ENCODE peak calls at places on chromosomes 13 and 19, in eight cellular contexts. V is aorta, Z is SK-N-MC, R is testis, F is breast epithelium, Y is A673, B is cardiac fibroblast, X is epithelial cell of proximal tubule. A is an unnamed sample.

GRCh38 chr19:16614941-16615340 is 13.1 kb downstream of the MED26 start:
- DNase-seq in V (no peak), Z (no peak), R (no peak), F (no peak), Y (no peak), B (no peak), X (no peak), A (no peak)

GRCh38 chr13:44050450-44051063 is 170.9 kb downstream of the LACC1 start:
- DNase-seq in V (no peak), Z (no peak), R (no peak), F (no peak), Y (peak), B (peak), X (no peak), A (no peak)

GRCh38 chr13:112917731-112918130 is 51.3 kb upstream of the MCF2L start:
- DNase-seq in V (no peak), Z (no peak), R (no peak), F (no peak), Y (no peak), B (no peak), X (no peak), A (no peak)

GRCh38 chr13:32284927-32285632 is 30.1 kb downstream of the ZAR1L start:
- DNase-seq in V (no peak), Z (peak), R (peak), F (peak), Y (peak), B (peak), X (peak), A (peak)

GRCh38 chr19:48804496-48804895 is 6.3 kb downstream of the BCAT2 start:
- DNase-seq in V (no peak), Z (no peak), R (no peak), F (no peak), Y (no peak), B (no peak), X (no peak), A (no peak)

GRCh38 chr19:51086153-51086850 is 3.6 kb upstream of the KLK14 start:
- DNase-seq in V (peak), Z (no peak), R (no peak), F (no peak), Y (no peak), B (no peak), X (no peak), A (no peak)

GRCh38 chr13:42815686-42816085 is 34.3 kb downstream of the FAM216B start:
- DNase-seq in V (no peak), Z (no peak), R (no peak), F (no peak), Y (no peak), B (peak), X (no peak), A (no peak)

GRCh38 chr19:54114340-54114826 is 1.1 kb downstream of the TFPT start:
- DNase-seq in V (peak), Z (no peak), R (peak), F (no peak), Y (peak), B (peak), X (no peak), A (no peak)

GRCh38 chr13:27012482-27013197 is 159.0 kb downstream of the USP12 start:
- DNase-seq in V (no peak), Z (no peak), R (no peak), F (no peak), Y (peak), B (peak), X (peak), A (peak)

GRCh38 chr13:112679381-112679780 is 10.5 kb upstream of the ATP11A start:
- DNase-seq in V (peak), Z (no peak), R (no peak), F (no peak), Y (no peak), B (no peak), X (no peak), A (no peak)

GRCh38 chr19:1713170-1713569 is 40.1 kb upstream of the ONECUT3 start:
- DNase-seq in V (no peak), Z (no peak), R (no peak), F (no peak), Y (no peak), B (no peak), X (no peak), A (no peak)

GRCh38 chr19:2139385-2140192 is 11.8 kb downstream of the AP3D1 start:
- DNase-seq in V (no peak), Z (no peak), R (no peak), F (no peak), Y (no peak), B (no peak), X (no peak), A (no peak)

GRCh38 chr19:49799798-49800376 is 13.2 kb downstream of the FUZ start:
- DNase-seq in V (no peak), Z (no peak), R (no peak), F (no peak), Y (no peak), B (no peak), X (no peak), A (no peak)

GRCh38 chr13:91567485-91568207 is 169.2 kb downstream of the GPC5 start:
- DNase-seq in V (no peak), Z (no peak), R (no peak), F (no peak), Y (no peak), B (peak), X (no peak), A (no peak)

GRCh38 chr19:53865523-53865917 is 2.2 kb upstream of the MYADM start:
- DNase-seq in V (no peak), Z (no peak), R (no peak), F (no peak), Y (no peak), B (no peak), X (no peak), A (no peak)

GRCh38 chr19:367561-367960 is 23.0 kb upstream of the MIER2 start:
- DNase-seq in V (no peak), Z (no peak), R (no peak), F (no peak), Y (no peak), B (no peak), X (no peak), A (no peak)

GRCh38 chr13:109454167-109454917 is 332.0 kb downstream of the IRS2 start:
- DNase-seq in V (peak), Z (no peak), R (no peak), F (no peak), Y (no peak), B (peak), X (no peak), A (peak)

GRCh38 chr19:53078668-53079067 is 24.6 kb downstream of the ZNF160 start:
- DNase-seq in V (no peak), Z (no peak), R (no peak), F (no peak), Y (no peak), B (no peak), X (no peak), A (no peak)

GRCh38 chr19:23415561-23416191 is 20.4 kb upstream of the ZNF91 start:
- DNase-seq in V (no peak), Z (no peak), R (peak), F (no peak), Y (no peak), B (no peak), X (no peak), A (no peak)

GRCh38 chr13:99723847-99724246 is 222.6 kb downstream of the TM9SF2 start:
- DNase-seq in V (no peak), Z (no peak), R (no peak), F (no peak), Y (no peak), B (no peak), X (no peak), A (no peak)

GRCh38 chr19:42424345-42424707 is 2.9 kb downstream of the LIPE start:
- DNase-seq in V (no peak), Z (no peak), R (peak), F (no peak), Y (no peak), B (no peak), X (no peak), A (no peak)

GRCh38 chr19:852136-853013 is at the start of gene ELANE:
- DNase-seq in V (peak), Z (no peak), R (no peak), F (no peak), Y (no peak), B (no peak), X (no peak), A (no peak)

GRCh38 chr19:4518345-4519171 is at the start of gene PLIN4:
- DNase-seq in V (peak), Z (no peak), R (peak), F (peak), Y (no peak), B (peak), X (no peak), A (no peak)

GRCh38 chr19:11196406-11197287 is 698 bp downstream of the KANK2 start:
- DNase-seq in V (peak), Z (no peak), R (no peak), F (no peak), Y (peak), B (peak), X (no peak), A (no peak)

GRCh38 chr13:45047394-45048328 is 58.3 kb downstream of the GPALPP1 start:
- DNase-seq in V (peak), Z (peak), R (peak), F (peak), Y (peak), B (peak), X (peak), A (peak)

GRCh38 chr13:73937420-73937819 is 196.8 kb downstream of the KLF12 start:
- DNase-seq in V (no peak), Z (no peak), R (no peak), F (no peak), Y (peak), B (no peak), X (no peak), A (no peak)

GRCh38 chr13:113976711-113977684 is 3.1 kb upstream of the C13orf46 start:
- DNase-seq in V (peak), Z (no peak), R (no peak), F (no peak), Y (no peak), B (peak), X (peak), A (peak)

GRCh38 chr19:4581381-4582111 is 22.1 kb upstream of the SEMA6B start:
- DNase-seq in V (no peak), Z (no peak), R (no peak), F (no peak), Y (peak), B (peak), X (no peak), A (no peak)

GRCh38 chr13:97257800-97258799 is 36.0 kb downstream of the MBNL2 start:
- DNase-seq in V (peak), Z (no peak), R (no peak), F (peak), Y (peak), B (peak), X (peak), A (peak)

GRCh38 chr13:53012707-53013106 is 15.9 kb upstream of the OLFM4 start:
- DNase-seq in V (no peak), Z (no peak), R (no peak), F (no peak), Y (no peak), B (no peak), X (no peak), A (no peak)

GRCh38 chr13:110106726-110107125 is 200.2 kb downstream of the COL4A1 start:
- DNase-seq in V (peak), Z (no peak), R (peak), F (no peak), Y (no peak), B (peak), X (no peak), A (no peak)

GRCh38 chr13:31749929-31750328 is 10.6 kb downstream of the RXFP2 start:
- DNase-seq in V (no peak), Z (no peak), R (no peak), F (no peak), Y (no peak), B (peak), X (no peak), A (peak)

GRCh38 chr19:41298327-41298964 is 11.5 kb upstream of the CCDC97 start:
- DNase-seq in V (peak), Z (no peak), R (peak), F (peak), Y (no peak), B (peak), X (no peak), A (peak)

GRCh38 chr19:2210987-2211740 is 25.0 kb downstream of the PLEKHJ1 start:
- DNase-seq in V (no peak), Z (no peak), R (no peak), F (no peak), Y (no peak), B (no peak), X (no peak), A (no peak)

GRCh38 chr19:2636897-2637683 is 65.4 kb downstream of the GNG7 start:
- DNase-seq in V (peak), Z (no peak), R (peak), F (no peak), Y (peak), B (peak), X (no peak), A (no peak)

GRCh38 chr13:73598021-73598712 is 536.0 kb downstream of the KLF12 start:
- DNase-seq in V (no peak), Z (no peak), R (no peak), F (no peak), Y (no peak), B (peak), X (no peak), A (no peak)

GRCh38 chr19:43148233-43148632 is 38.1 kb downstream of the PSG5 start:
- DNase-seq in V (no peak), Z (no peak), R (no peak), F (peak), Y (no peak), B (peak), X (no peak), A (peak)

DNA sequence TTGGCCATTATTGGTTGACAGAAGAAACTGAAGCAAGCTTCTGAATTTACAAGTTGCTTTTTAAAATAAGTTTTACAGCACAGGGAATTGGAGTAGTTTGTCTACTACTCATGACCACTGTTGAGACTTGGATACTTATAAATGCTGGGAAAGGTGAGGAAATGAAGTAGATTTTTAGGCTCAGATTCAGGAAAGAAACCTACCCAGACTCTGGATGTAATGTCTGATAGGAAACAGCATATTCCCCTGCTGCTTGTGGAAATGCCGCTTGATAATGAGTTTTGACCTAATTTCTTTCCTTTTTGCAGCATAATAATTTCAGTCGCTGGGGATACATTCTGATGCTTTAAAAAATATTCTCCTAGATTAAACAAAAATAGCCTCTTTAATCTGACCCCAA is 53.6 kb downstream of the SLC10A2 start:
- DNase-seq in V (no peak), Z (no peak), R (no peak), F (no peak), Y (no peak), B (no peak), X (no peak), A (no peak)
- H3K4me3 ChIP-seq in V (no peak), Z (no peak), R (no peak), F (no peak), Y (no peak), B (no peak), X (no peak), A (no peak)

GRCh38 chr19:47020992-47021496 is 1.4 kb downstream of the NPAS1 start:
- DNase-seq in V (no peak), Z (no peak), R (no peak), F (no peak), Y (no peak), B (peak), X (no peak), A (no peak)
- H3K4me3 ChIP-seq in V (peak), Z (peak), R (peak), F (peak), Y (peak), B (peak), X (peak), A (peak)

GRCh38 chr13:104809483-104809882 is 1726.0 kb downstream of the EFNB2 start:
- DNase-seq in V (no peak), Z (no peak), R (no peak), F (peak), Y (no peak), B (no peak), X (peak), A (no peak)

GRCh38 chr13:104805346-104805745 is 1730.1 kb downstream of the EFNB2 start:
- DNase-seq in V (no peak), Z (no peak), R (no peak), F (no peak), Y (no peak), B (no peak), X (no peak), A (no peak)

DNA sequence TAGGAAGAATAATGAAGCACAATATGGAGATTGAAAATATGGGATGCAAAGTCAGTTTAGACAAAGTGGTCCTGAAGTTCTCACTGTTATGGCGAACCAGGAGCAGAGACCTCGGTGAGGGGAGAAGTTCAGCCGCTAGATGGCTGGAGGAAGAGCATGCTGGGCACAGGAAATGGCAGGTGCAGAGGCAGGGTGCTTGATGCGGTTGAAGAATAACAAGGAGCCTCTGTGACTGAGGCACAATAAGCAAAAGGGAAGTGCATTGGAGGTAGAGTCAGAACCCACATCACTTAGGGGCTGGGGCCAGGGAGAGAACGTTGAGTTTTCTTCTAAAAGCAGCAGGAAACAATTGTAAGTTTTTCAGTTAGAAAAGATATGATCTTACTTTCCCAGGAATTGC is 1725.2 kb downstream of the EFNB2 start:
- DNase-seq in V (no peak), Z (no peak), R (no peak), F (no peak), Y (no peak), B (no peak), X (no peak), A (no peak)
- H3K4me3 ChIP-seq in V (no peak), Z (no peak), R (no peak), F (no peak), Y (no peak), B (no peak), X (no peak), A (no peak)

GRCh38 chr19:17719730-17720486 is 628 bp downstream of the MAP1S start:
- DNase-seq in V (no peak), Z (no peak), R (no peak), F (peak), Y (no peak), B (no peak), X (no peak), A (no peak)

GRCh38 chr19:17722655-17723240 is 3.5 kb downstream of the MAP1S start:
- DNase-seq in V (no peak), Z (no peak), R (no peak), F (no peak), Y (no peak), B (no peak), X (no peak), A (no peak)

GRCh38 chr19:17718988-17719711 is at the start of gene MAP1S:
- DNase-seq in V (peak), Z (no peak), R (peak), F (peak), Y (peak), B (peak), X (no peak), A (no peak)

GRCh38 chr19:17720487-17720839 is 1.2 kb downstream of the MAP1S start:
- DNase-seq in V (no peak), Z (no peak), R (no peak), F (no peak), Y (no peak), B (no peak), X (no peak), A (no peak)

DNA sequence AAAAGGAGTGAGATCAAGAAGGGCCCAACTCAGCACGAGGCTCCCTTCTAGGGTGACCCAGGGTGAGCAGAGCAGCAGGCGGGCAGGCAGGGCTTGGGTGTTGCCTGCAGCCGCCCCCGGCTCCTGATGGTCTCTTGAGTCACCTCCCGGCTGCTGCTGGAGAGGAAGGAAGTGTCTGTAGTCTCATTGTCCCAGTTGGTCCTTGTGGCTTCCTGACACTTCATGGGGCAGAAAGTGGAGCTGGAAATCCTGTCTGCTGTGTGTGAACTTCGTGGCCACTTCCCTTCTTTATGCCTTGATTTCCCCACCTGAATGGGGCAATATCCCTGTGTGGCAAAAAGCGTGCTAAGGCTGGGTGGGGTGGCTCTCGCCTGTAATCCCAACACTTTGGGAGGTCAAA is 2.5 kb downstream of the MAP1S start:
- DNase-seq in V (no peak), Z (no peak), R (no peak), F (no peak), Y (no peak), B (peak), X (no peak), A (no peak)
- H3K4me3 ChIP-seq in V (no peak), Z (no peak), R (no peak), F (peak), Y (no peak), B (peak), X (no peak), A (no peak)

DNA sequence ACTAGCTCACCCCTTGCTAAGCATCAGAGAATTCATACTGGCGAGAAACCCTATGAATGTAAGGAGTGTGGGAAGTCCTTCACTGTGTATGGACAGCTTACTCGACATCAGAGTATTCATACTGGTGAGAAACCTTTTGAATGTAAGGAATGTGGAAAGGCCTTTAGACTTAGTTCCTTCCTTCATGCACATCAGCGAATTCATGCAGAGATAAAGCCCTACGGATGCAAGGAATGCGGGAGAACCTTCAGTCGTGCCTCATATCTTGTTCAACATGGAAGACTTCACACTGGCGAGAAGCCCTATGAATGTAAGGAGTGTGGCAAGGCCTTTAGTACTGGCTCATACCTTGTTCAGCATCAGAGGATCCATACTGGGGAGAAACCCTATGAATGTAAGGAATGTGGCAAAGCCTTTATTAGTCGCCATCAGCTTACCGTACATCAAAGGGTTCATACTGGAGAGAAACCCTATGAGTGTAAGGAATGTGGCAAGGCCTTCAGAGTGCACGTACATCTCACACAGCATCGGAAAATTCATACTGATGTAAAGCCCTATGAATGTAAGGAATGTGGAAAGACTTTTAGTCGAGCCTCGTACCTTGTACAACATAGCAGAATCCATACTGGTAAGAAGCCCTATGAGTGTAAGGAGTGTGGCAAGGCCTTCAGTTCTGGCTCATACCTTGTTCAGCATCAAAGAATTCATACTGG is 17.3 kb downstream of the ZNF30 start:
- DNase-seq in V (no peak), Z (no peak), R (no peak), F (no peak), Y (no peak), B (no peak), X (no peak), A (no peak)
- H3K4me3 ChIP-seq in V (no peak), Z (no peak), R (no peak), F (no peak), Y (no peak), B (no peak), X (no peak), A (no peak)

GRCh38 chr19:28968721-28969120 is 244.2 kb downstream of the UQCRFS1 start:
- DNase-seq in V (no peak), Z (no peak), R (no peak), F (no peak), Y (no peak), B (no peak), X (no peak), A (no peak)
- H3K4me3 ChIP-seq in V (no peak), Z (no peak), R (no peak), F (no peak), Y (no peak), B (no peak), X (no peak), A (no peak)

A was measured in retinal pigment epithelial cell.